ENCODE peak calls at places on chromosomes 12 and 14, in four cellular contexts. One of them, this sample, is unnamed.

GRCh38 chr12:3803865-3804472 is 51.1 kb upstream of the CRACR2A start:
- DNase-seq in tibial artery: peak; percentile 71
- DNase-seq in osteoblast: no peak
- DNase-seq in lower lobe of right lung: peak; percentile 71
- DNase-seq in this sample: peak; percentile 93

GRCh38 chr12:96327346-96327745 is 72.9 kb downstream of the CDK17 start:
- DNase-seq in tibial artery: no peak
- DNase-seq in osteoblast: no peak
- DNase-seq in lower lobe of right lung: no peak
- DNase-seq in this sample: no peak

GRCh38 chr12:89662623-89663022 is 46.0 kb downstream of the ATP2B1 start:
- DNase-seq in tibial artery: no peak
- DNase-seq in osteoblast: no peak
- DNase-seq in lower lobe of right lung: no peak
- DNase-seq in this sample: no peak

GRCh38 chr14:23621204-23621931 is 14.8 kb upstream of the DHRS2 start:
- DNase-seq in tibial artery: no peak
- DNase-seq in osteoblast: no peak
- DNase-seq in lower lobe of right lung: no peak
- DNase-seq in this sample: no peak

GRCh38 chr12:64039285-64039871 is 182.7 kb downstream of the KICS2 start:
- DNase-seq in tibial artery: no peak
- DNase-seq in osteoblast: peak; percentile 39
- DNase-seq in lower lobe of right lung: no peak
- DNase-seq in this sample: peak; percentile 49

GRCh38 chr14:85391892-85392291 is 138.1 kb upstream of the FLRT2 start:
- DNase-seq in tibial artery: no peak
- DNase-seq in osteoblast: no peak
- DNase-seq in lower lobe of right lung: no peak
- DNase-seq in this sample: no peak

GRCh38 chr12:823043-823698 is 70.8 kb downstream of the WNK1 start:
- DNase-seq in tibial artery: no peak
- DNase-seq in osteoblast: no peak
- DNase-seq in lower lobe of right lung: no peak
- DNase-seq in this sample: no peak

GRCh38 chr14:33737446-33737845 is 213.4 kb downstream of the EGLN3 start:
- DNase-seq in tibial artery: no peak
- DNase-seq in osteoblast: no peak
- DNase-seq in lower lobe of right lung: no peak
- DNase-seq in this sample: no peak

DNA sequence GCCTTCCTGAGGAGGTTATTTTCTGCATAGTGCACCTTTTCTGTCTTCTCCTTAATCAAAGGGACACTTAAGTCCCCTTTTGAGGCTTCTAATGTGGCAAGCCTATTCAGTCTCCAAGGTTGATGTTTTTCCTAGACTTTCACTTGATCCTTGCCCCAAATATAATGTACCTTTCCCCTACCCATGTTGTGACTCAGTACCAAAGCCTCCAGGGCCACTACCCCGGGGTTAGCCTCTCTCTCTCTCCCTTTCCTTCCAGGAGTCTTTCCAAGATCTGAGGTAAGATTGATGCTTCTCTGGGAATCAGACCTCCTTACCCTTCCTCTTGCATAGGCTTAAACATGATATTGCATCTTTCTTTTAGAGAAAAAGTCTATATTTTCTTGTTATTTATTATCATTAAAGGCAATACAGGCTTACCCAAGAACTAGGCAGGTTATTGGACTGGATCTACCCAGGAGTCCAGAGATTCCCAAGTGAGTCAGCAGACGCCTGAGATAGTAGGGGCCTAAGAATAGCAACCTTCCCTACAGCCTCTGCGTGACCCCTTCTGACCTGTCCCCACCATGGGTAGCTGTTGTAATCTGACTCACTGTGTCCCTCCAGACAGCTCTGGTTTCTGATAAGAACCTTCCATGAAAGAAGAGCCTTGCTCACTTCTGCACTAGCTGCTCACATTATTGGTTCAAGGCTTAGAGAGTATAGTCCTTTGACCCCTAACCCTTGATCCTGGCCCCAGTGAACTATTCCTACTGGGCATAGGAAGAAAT is 172.9 kb downstream of the ZFP36L1 start:
- DNase-seq in tibial artery: no peak
- DNase-seq in osteoblast: peak; percentile 36
- DNase-seq in lower lobe of right lung: no peak
- DNase-seq in this sample: no peak
- H3K4me3 ChIP-seq in tibial artery: no peak overlapping the region
- H3K4me3 ChIP-seq in osteoblast: no peak overlapping the region
- H3K4me3 ChIP-seq in lower lobe of right lung: no peak overlapping the region
- H3K4me3 ChIP-seq in this sample: no peak overlapping the region

GRCh38 chr12:118780939-118781338 is 200.4 kb upstream of the SRRM4 start:
- DNase-seq in tibial artery: no peak
- DNase-seq in osteoblast: no peak
- DNase-seq in lower lobe of right lung: no peak
- DNase-seq in this sample: no peak
- H3K4me1 ChIP-seq in tibial artery: no peaks in the 10 kb centered on the region
- H3K4me1 ChIP-seq in osteoblast: no peaks in the 10 kb centered on the region
- H3K4me1 ChIP-seq in lower lobe of right lung: no peaks in the 10 kb centered on the region
- H3K4me1 ChIP-seq in this sample: no peaks in the 10 kb centered on the region

GRCh38 chr12:65946419-65946818 is 122.1 kb downstream of the HMGA2 start:
- DNase-seq in tibial artery: no peak
- DNase-seq in osteoblast: no peak
- DNase-seq in lower lobe of right lung: no peak
- DNase-seq in this sample: no peak
- TF ChIP-seq CTCF in tibial artery: no peak
- TF ChIP-seq CTCF in osteoblast: no peak
- TF ChIP-seq CTCF in lower lobe of right lung: no peak
- TF ChIP-seq CTCF in this sample: no peak

GRCh38 chr14:74956000-74956279 is 543 bp upstream of the PGF start:
- DNase-seq in tibial artery: no peak
- DNase-seq in osteoblast: no peak
- DNase-seq in lower lobe of right lung: no peak
- DNase-seq in this sample: no peak
- H3K4me3 ChIP-seq in tibial artery: peak overlapping the region; percentile 69
- H3K4me3 ChIP-seq in osteoblast: peak overlapping the region; percentile 75
- H3K4me3 ChIP-seq in lower lobe of right lung: peak overlapping the region; percentile 60
- H3K4me3 ChIP-seq in this sample: no peak overlapping the region

GRCh38 chr12:29505078-29505477 is 7.6 kb upstream of the OVCH1 start:
- DNase-seq in tibial artery: no peak
- DNase-seq in osteoblast: no peak
- DNase-seq in lower lobe of right lung: no peak
- DNase-seq in this sample: no peak
- H3K4me1 ChIP-seq in tibial artery: no peaks in the 10 kb centered on the region
- H3K4me1 ChIP-seq in osteoblast: no peaks in the 10 kb centered on the region
- H3K4me1 ChIP-seq in lower lobe of right lung: no peaks in the 10 kb centered on the region
- H3K4me1 ChIP-seq in this sample: no peaks in the 10 kb centered on the region

DNA sequence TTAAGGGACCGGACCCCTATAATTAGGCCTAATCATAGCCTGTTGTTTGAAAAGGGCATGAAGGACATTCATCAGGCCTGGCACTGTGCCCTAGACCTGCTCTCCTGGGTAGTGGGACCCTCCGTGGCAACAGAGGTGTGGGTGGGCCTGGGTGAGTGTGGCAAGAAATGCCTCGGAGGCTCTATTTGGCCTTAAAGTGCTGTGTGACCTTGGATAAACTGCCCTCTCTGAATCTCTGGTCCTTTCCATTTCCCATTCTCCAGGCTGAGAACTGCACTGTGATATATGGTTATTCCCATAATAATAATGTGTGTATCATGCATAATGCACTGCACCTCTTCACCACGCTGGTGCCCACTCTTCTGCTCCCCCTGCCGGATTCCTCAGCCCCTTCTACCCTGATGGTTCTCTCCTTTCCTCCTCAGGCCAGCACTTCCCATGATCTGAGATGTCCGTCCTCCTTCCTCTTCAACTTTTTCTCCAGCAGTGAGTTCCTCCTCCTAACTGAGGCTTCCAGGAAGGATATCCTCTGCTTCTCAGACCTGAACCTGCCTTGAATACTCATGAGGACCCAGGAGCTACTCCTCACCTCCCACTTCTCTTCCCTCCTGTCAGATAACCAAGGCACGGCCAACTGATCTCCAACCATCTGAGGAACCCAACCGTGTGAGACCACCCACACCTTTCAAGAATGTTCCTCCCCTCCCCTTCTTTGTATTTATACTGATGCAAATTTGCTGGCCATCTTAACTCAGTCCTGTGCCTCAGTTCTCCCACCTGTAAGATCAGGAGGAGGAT is 111.0 kb upstream of the PZP start:
- DNase-seq in tibial artery: no peak
- DNase-seq in osteoblast: peak; percentile 80
- DNase-seq in lower lobe of right lung: no peak
- DNase-seq in this sample: no peak
- TF ChIP-seq CTCF in tibial artery: no peak
- TF ChIP-seq CTCF in osteoblast: no peak
- TF ChIP-seq CTCF in lower lobe of right lung: no peak
- TF ChIP-seq CTCF in this sample: no peak

This sample was measured in mucosa of descending colon.